ENCODE peak calls at places on chromosomes 16 and 17, in ten cellular contexts. Z, G, M, F, O, Q, D, N, L and R are unnamed samples.

GRCh38 chr17:57357392-57357784 is 101.1 kb downstream of the MSI2 start:
- DNase-seq in N (no peak), Z (no peak), Q (no peak), D (no peak), M (peak), F (no peak), G (peak), L (no peak), O (no peak), R (no peak)

GRCh38 chr17:45973099-45973838 is 25.8 kb upstream of the STH start:
- DNase-seq in Q (no peak), N (no peak), D (no peak), F (no peak), G (no peak), M (peak), O (no peak), L (no peak), Z (no peak), R (no peak)

GRCh38 chr17:63579633-63580032 is 21.1 kb upstream of the TACO1 start:
- DNase-seq in Q (no peak), G (no peak), O (no peak), M (no peak), F (no peak), D (no peak), L (no peak), N (peak), Z (no peak), R (no peak)

GRCh38 chr16:1338855-1339675 is 5.6 kb downstream of the BAIAP3 start:
- DNase-seq in Q (no peak), L (no peak), Z (no peak), M (no peak), F (no peak), O (no peak), D (no peak), G (no peak), N (no peak), R (no peak)

GRCh38 chr16:79008036-79008868 is 592.3 kb downstream of the MAF start:
- DNase-seq in F (no peak), D (peak), N (no peak), G (no peak), L (no peak), Z (no peak), M (no peak), O (no peak), Q (no peak), R (no peak)

GRCh38 chr17:44559288-44560249 is 2.3 kb downstream of the FZD2 start:
- DNase-seq in Q (no peak), M (no peak), O (no peak), G (no peak), F (peak), L (no peak), D (no peak), N (no peak), Z (no peak), R (peak)

GRCh38 chr16:9134739-9135138 is 43.3 kb downstream of the HAPSTR1 start:
- DNase-seq in L (peak), Q (peak), M (peak), D (peak), G (peak), F (peak), N (peak), O (no peak), Z (no peak), R (peak)

GRCh38 chr17:39640493-39641118 is 3.7 kb downstream of the STARD3 start:
- DNase-seq in G (no peak), Z (no peak), N (no peak), D (peak), M (no peak), L (no peak), O (no peak), F (no peak), Q (no peak), R (no peak)

GRCh38 chr16:3583303-3584038 is 6.3 kb upstream of the NLRC3 start:
- DNase-seq in F (no peak), M (no peak), O (no peak), D (no peak), L (no peak), G (no peak), Q (no peak), Z (no peak), N (no peak), R (no peak)

GRCh38 chr16:23754594-23755483 is at the start of gene CHP2:
- DNase-seq in N (no peak), L (no peak), F (no peak), Q (no peak), G (no peak), Z (no peak), O (no peak), M (peak), D (no peak), R (no peak)

GRCh38 chr16:85309656-85310587 is 197.7 kb upstream of the CIBAR2 start:
- DNase-seq in G (peak), F (no peak), N (no peak), O (no peak), Q (no peak), D (no peak), Z (no peak), M (peak), L (no peak), R (no peak)

GRCh38 chr16:89700649-89701424 is 668 bp downstream of the SPATA2L start:
- DNase-seq in F (no peak), G (peak), Z (no peak), M (peak), N (peak), L (peak), Q (no peak), D (peak), O (peak), R (no peak)

GRCh38 chr17:59372138-59372751 is 40.8 kb downstream of the YPEL2 start:
- DNase-seq in L (peak), M (peak), G (peak), D (peak), N (peak), F (peak), Q (peak), O (no peak), Z (no peak), R (no peak)

GRCh38 chr17:3020381-3020780 is 43.0 kb downstream of the OR1D5 start:
- DNase-seq in G (no peak), L (no peak), Q (no peak), M (peak), D (no peak), O (no peak), F (no peak), N (no peak), Z (no peak), R (no peak)

GRCh38 chr17:57988301-57989010 is 402 bp upstream of the VEZF1 start:
- DNase-seq in Z (no peak), F (peak), D (peak), G (peak), O (no peak), M (peak), N (peak), L (peak), Q (no peak), R (peak)

GRCh38 chr17:79792984-79793923 is 3.6 kb downstream of the CBX8 start:
- DNase-seq in L (peak), Q (no peak), D (peak), G (no peak), M (no peak), N (no peak), Z (peak), O (no peak), F (peak), R (peak)

DNA sequence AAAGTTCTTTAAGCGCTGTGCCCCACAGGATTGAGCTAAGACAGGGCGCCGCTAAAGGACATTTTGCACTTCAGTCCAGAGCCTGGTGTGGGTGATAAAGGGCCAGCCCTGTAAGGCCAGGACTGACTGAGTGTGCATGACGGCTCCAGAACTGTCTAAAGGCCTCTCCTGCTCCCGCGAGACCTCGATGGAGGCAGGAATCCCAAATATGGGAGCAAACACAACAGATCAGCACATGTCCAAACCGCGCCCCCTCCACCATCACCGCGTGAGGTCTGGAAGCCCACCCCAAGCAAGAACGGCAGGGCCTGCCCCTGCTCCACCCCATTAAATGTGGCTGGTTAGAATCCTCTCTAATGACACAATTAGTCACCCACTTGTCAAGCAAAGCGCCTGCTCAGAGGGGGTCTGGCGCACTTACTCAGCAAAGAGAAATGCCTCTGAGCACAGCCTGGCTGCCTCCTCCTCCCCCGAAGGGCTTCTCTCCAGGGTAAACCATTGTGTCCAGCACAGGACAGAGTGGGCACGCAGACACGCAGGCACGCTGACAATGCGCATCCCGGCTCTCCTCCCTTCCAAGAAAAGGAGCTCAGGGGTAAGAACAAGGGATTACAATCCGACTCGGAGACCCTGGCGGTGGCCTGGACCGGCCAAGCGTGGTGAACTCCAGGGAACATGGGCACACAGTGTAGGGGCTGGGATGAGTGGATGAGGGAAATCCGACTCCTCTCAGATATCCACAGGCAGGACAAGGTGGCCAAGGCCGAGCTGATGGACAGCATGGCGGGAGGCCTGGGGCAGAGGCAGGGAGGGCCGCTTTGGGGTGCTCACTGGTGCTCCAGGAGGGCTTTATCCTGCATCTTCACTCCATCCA is 1.5 kb downstream of the MXRA7 start:
- DNase-seq in D (peak), N (no peak), Z (no peak), O (no peak), L (peak), F (peak), G (no peak), Q (no peak), M (peak), R (peak)
- H3K4me3 ChIP-seq in D (peak), N (peak), Z (peak), O (no peak), L (peak), F (peak), G (no peak), Q (no peak), M (peak), R (peak)

GRCh38 chr16:86495357-86495701 is 15.0 kb upstream of the FOXF1 start:
- DNase-seq in L (no peak), D (no peak), O (no peak), N (no peak), Q (no peak), F (no peak), Z (no peak), M (no peak), G (no peak), R (no peak)
- H3K4me3 ChIP-seq in L (no peak), D (no peak), O (no peak), N (no peak), Q (no peak), F (no peak), Z (no peak), M (no peak), G (no peak), R (no peak)

GRCh38 chr17:77280304-77280910 is 139.6 kb downstream of the SEC14L1 start:
- DNase-seq in L (peak), G (no peak), Q (no peak), N (peak), O (no peak), Z (no peak), F (peak), M (no peak), D (peak), R (peak)

GRCh38 chr17:77281904-77282367 is 141.2 kb downstream of the SEC14L1 start:
- DNase-seq in L (no peak), N (no peak), M (no peak), O (no peak), G (no peak), D (peak), Q (no peak), Z (no peak), F (no peak), R (no peak)

GRCh38 chr17:77281024-77281903 is 140.5 kb downstream of the SEC14L1 start:
- DNase-seq in O (peak), D (peak), Q (no peak), Z (no peak), G (peak), L (peak), F (no peak), N (no peak), M (peak), R (peak)

GRCh38 chr17:77282524-77283515 is 142.1 kb downstream of the SEC14L1 start:
- DNase-seq in L (peak), M (no peak), Z (no peak), O (no peak), D (peak), F (no peak), N (no peak), G (no peak), Q (no peak), R (peak)

GRCh38 chr17:77279448-77280303 is 138.9 kb downstream of the SEC14L1 start:
- DNase-seq in N (no peak), F (peak), Z (no peak), Q (no peak), D (peak), M (no peak), L (peak), O (no peak), G (no peak), R (peak)
- H3K4me3 ChIP-seq in N (no peak), F (no peak), Z (peak), Q (no peak), D (no peak), M (no peak), L (no peak), O (no peak), G (no peak), R (no peak)

GRCh38 chr16:72876981-72877373 is 171.0 kb downstream of the ZFHX3 start:
- DNase-seq in G (no peak), Q (no peak), N (no peak), D (no peak), O (no peak), F (no peak), Z (no peak), L (no peak), M (no peak), R (no peak)
- H3K4me3 ChIP-seq in G (no peak), Q (no peak), N (no peak), D (no peak), O (no peak), F (no peak), Z (no peak), L (no peak), M (no peak), R (no peak)

GRCh38 chr17:16972346-16972745 is 428 bp upstream of the TNFRSF13B start:
- DNase-seq in M (no peak), N (no peak), D (no peak), O (no peak), Q (no peak), L (no peak), F (no peak), Z (no peak), G (no peak), R (no peak)

GRCh38 chr17:16973760-16974540 is 2.0 kb upstream of the TNFRSF13B start:
- DNase-seq in Z (no peak), L (no peak), F (no peak), N (no peak), O (no peak), D (no peak), G (peak), Q (peak), M (no peak), R (no peak)

GRCh38 chr17:16968786-16969185 is 3.1 kb downstream of the TNFRSF13B start:
- DNase-seq in M (no peak), L (no peak), Q (no peak), F (no peak), Z (no peak), D (no peak), G (no peak), N (no peak), O (no peak), R (no peak)

GRCh38 chr17:16969931-16970906 is 1.7 kb downstream of the TNFRSF13B start:
- DNase-seq in G (peak), N (no peak), F (no peak), M (no peak), O (no peak), D (no peak), Z (no peak), Q (peak), L (no peak), R (no peak)

DNA sequence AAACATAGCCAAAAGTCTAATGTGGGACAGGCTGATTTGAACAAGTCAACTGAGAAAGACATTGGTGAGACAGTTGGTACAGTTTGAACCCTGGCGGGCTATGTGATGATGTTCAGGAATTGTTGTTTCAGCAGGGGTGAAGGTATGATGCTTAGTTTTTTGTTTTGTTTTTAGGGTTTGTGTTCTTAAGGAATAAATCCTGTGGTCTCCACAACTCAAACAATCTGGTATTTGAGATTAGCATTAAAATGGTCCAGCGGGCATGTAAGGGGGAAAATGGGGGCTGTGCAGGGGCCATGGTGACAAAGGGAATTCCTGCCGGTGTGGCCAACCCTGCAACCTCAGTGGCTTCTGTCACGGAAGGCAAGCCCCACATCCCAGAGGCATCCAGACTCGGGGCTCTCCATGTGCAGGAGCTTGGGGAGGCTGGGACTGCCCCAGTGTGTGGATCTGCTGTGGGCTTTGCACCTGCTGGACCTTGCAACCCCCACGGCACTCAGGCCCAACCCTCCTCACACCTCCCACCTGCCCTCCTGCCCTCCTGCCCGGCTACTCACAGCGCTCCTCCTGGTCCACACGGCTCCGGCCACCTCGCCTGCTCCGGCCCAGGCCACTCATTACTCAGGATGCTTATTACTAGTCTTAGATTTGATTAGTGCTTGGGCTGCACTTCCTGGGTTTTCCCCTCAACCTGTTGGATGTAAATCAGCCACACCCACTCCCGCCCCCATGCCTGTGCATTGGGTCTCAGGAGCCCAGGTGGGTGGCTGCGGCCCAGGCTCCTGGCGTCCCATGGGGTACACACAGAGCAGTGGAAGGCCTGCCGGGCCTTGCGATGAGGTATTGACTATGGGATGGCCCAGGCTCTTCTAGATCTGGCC is at the start of gene TNFRSF13B:
- DNase-seq in M (no peak), L (no peak), G (peak), D (no peak), F (no peak), Z (no peak), O (no peak), N (no peak), Q (no peak), R (no peak)
- H3K4me3 ChIP-seq in M (no peak), L (no peak), G (peak), D (no peak), F (no peak), Z (no peak), O (no peak), N (no peak), Q (peak), R (no peak)

GRCh38 chr16:57759131-57759530 is 23.6 kb downstream of the KATNB1 start:
- DNase-seq in Q (no peak), D (no peak), L (no peak), N (no peak), F (no peak), M (no peak), Z (no peak), G (no peak), O (no peak), R (no peak)
- H3K4me3 ChIP-seq in Q (no peak), D (no peak), L (no peak), N (no peak), F (no peak), M (no peak), Z (no peak), G (no peak), O (no peak), R (no peak)

GRCh38 chr16:30663820-30664528 is 5.7 kb downstream of the FBRS start:
- DNase-seq in Q (no peak), L (no peak), N (no peak), D (no peak), G (no peak), M (no peak), F (no peak), O (no peak), Z (no peak), R (no peak)
- H3K4me3 ChIP-seq in Q (no peak), L (no peak), N (no peak), D (no peak), G (no peak), M (no peak), F (no peak), O (no peak), Z (no peak), R (no peak)

GRCh38 chr16:86494565-86495356 is 15.6 kb upstream of the FOXF1 start:
- DNase-seq in Q (no peak), O (no peak), N (no peak), L (no peak), D (peak), F (no peak), M (no peak), Z (no peak), G (no peak), R (no peak)
- H3K4me3 ChIP-seq in Q (no peak), O (no peak), N (no peak), L (no peak), D (no peak), F (no peak), M (no peak), Z (no peak), G (no peak), R (no peak)